ENCODE peak calls at places on chromosomes 3 and 15, in seven cellular contexts. O is osteoblast, E is esophagus squamous epithelium, C is fibroblast of lung, M is hepatocyte, Y is lower lobe of right lung, T is transverse colon. L is an unnamed sample. For H3K4me1, the result is how much of the 10 kb centered on the place peaks cover.

GRCh38 chr3:51311055-51311454 is 74.0 kb upstream of the MANF start:
- DNase-seq in O (peak), Y (no peak), T (no peak), C (peak), E (no peak), M (peak), L (no peak)

GRCh38 chr3:105277656-105278055 is 89.1 kb upstream of the ALCAM start:
- DNase-seq in E (no peak), O (no peak), Y (no peak), T (no peak), C (peak), M (no peak), L (peak)

GRCh38 chr3:37968784-37969600 is 21.6 kb upstream of the VILL start:
- DNase-seq in C (no peak), M (no peak), O (peak), Y (no peak), E (no peak), T (no peak), L (no peak)

GRCh38 chr3:32532434-32532833 is 29.8 kb upstream of the CMTM6 start:
- DNase-seq in M (no peak), E (no peak), O (no peak), C (no peak), T (no peak), Y (no peak), L (no peak)

GRCh38 chr15:69410290-69410874 is 3.8 kb upstream of the KIF23 start:
- DNase-seq in Y (no peak), C (peak), T (no peak), E (no peak), M (no peak), O (no peak), L (peak)

GRCh38 chr3:150874666-150875219 is 30.5 kb downstream of the MINDY4B start:
- DNase-seq in C (peak), T (no peak), M (no peak), Y (no peak), O (no peak), E (no peak), L (no peak)

GRCh38 chr3:50316657-50317242 is 5.8 kb downstream of the HYAL2 start:
- DNase-seq in Y (peak), T (peak), M (peak), C (peak), O (peak), E (no peak), L (peak)

GRCh38 chr15:24761704-24762302 is 86.2 kb downstream of the NPAP1 start:
- DNase-seq in E (no peak), C (peak), O (no peak), M (no peak), T (no peak), Y (no peak), L (no peak)

GRCh38 chr15:25790003-25790660 is 73.0 kb downstream of the ATP10A start:
- DNase-seq in M (peak), T (peak), C (peak), Y (no peak), O (peak), E (no peak), L (no peak)

GRCh38 chr3:9957214-9957613 is 5.0 kb upstream of the PRRT3 start:
- DNase-seq in T (no peak), E (no peak), O (peak), M (no peak), Y (no peak), C (peak), L (no peak)

GRCh38 chr15:38127306-38127731 is 125.3 kb upstream of the SPRED1 start:
- DNase-seq in C (peak), E (no peak), Y (no peak), T (peak), O (no peak), M (peak), L (peak)

GRCh38 chr3:4999626-5000184 is 20.5 kb downstream of the BHLHE40 start:
- DNase-seq in E (no peak), O (no peak), M (no peak), T (no peak), C (no peak), Y (no peak), L (peak)

GRCh38 chr3:86794336-86795065 is 196.4 kb downstream of the VGLL3 start:
- DNase-seq in O (peak), E (no peak), T (no peak), C (peak), Y (no peak), M (no peak), L (no peak)

GRCh38 chr3:196518999-196519737 is 4.0 kb upstream of the SMCO1 start:
- DNase-seq in C (peak), E (no peak), O (peak), T (peak), Y (peak), M (peak), L (peak)

GRCh38 chr3:65596511-65597224 is 442.1 kb downstream of the MAGI1 start:
- DNase-seq in E (no peak), C (no peak), M (no peak), Y (no peak), O (no peak), T (no peak), L (no peak)

GRCh38 chr3:64730651-64731050 is 42.9 kb upstream of the ADAMTS9 start:
- DNase-seq in Y (no peak), T (no peak), O (no peak), C (no peak), E (no peak), M (no peak), L (no peak)

GRCh38 chr3:85539232-85539631 is 580.4 kb downstream of the CADM2 start:
- DNase-seq in T (no peak), Y (no peak), M (no peak), C (no peak), E (no peak), O (no peak), L (no peak)

GRCh38 chr15:101539930-101540329 is 50.4 kb upstream of the PCSK6 start:
- DNase-seq in C (no peak), T (no peak), M (no peak), O (peak), E (no peak), Y (no peak), L (no peak)

GRCh38 chr3:16134173-16134928 is 40.1 kb upstream of the GALNT15 start:
- DNase-seq in M (no peak), C (peak), Y (no peak), O (no peak), E (no peak), T (no peak), L (no peak)

GRCh38 chr3:81105761-81106160 is 655.7 kb downstream of the GBE1 start:
- DNase-seq in T (no peak), O (no peak), Y (no peak), M (no peak), C (peak), E (no peak), L (no peak)

GRCh38 chr15:68103603-68104002 is 49.5 kb downstream of the PIAS1 start:
- DNase-seq in E (no peak), O (no peak), Y (no peak), T (no peak), C (no peak), M (no peak), L (no peak)

GRCh38 chr3:177554900-177555759 is 357.8 kb upstream of the TBL1XR1 start:
- DNase-seq in E (no peak), Y (no peak), C (peak), M (no peak), O (peak), T (peak), L (no peak)

GRCh38 chr3:187183210-187183862 is 13.9 kb upstream of the RTP1 start:
- DNase-seq in Y (no peak), T (no peak), O (peak), M (no peak), E (no peak), C (peak), L (peak)

GRCh38 chr3:129182390-129183180 is 1.1 kb downstream of the CNBP start:
- DNase-seq in Y (no peak), E (no peak), C (peak), T (peak), M (no peak), O (peak), L (peak)

GRCh38 chr3:124597273-124597672 is 133.0 kb upstream of the UMPS start:
- DNase-seq in O (no peak), Y (no peak), C (no peak), E (no peak), M (no peak), T (no peak), L (no peak)

GRCh38 chr15:65286704-65287514 is at the start of gene PARP16:
- DNase-seq in M (peak), O (peak), E (peak), C (peak), Y (peak), T (peak), L (peak)

GRCh38 chr15:99445272-99445850 is 120.4 kb upstream of the MEF2A start:
- DNase-seq in C (no peak), E (no peak), Y (no peak), M (no peak), T (no peak), O (peak), L (no peak)
- H3K4me1 ChIP-seq in C (under half), E (under half), Y (under half), M (under half), T (under half), O (under half), L (under half)

GRCh38 chr3:71360694-71361093 is 222.8 kb downstream of the FOXP1 start:
- DNase-seq in Y (no peak), C (no peak), O (no peak), E (no peak), T (no peak), M (no peak), L (no peak)

GRCh38 chr3:71360170-71360569 is 223.4 kb downstream of the FOXP1 start:
- DNase-seq in T (no peak), Y (no peak), O (no peak), M (no peak), E (no peak), C (no peak), L (no peak)

GRCh38 chr3:71356272-71356671 is 227.3 kb downstream of the FOXP1 start:
- DNase-seq in M (peak), O (no peak), Y (no peak), T (no peak), E (no peak), C (no peak), L (no peak)

GRCh38 chr3:71355862-71356261 is 227.7 kb downstream of the FOXP1 start:
- DNase-seq in M (no peak), T (no peak), Y (no peak), C (no peak), O (no peak), E (no peak), L (no peak)

DNA sequence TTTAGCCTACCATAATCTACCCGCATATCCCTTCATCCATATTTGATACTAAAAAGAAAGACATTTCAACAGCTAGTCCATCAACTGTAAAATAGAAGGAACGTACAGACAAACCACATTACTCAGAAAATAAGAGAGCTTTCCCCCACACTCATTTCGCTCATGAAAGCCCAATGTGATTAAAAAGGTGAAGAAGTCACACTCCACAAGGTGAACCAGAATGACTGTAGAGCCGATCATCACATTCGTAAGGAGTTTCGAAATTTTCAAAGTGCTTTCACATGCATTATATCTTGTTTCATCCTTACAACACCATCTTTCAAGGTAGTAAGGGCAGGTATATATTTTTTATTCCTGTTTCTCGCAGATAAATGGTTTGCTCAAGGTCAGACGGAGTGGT is 225.3 kb downstream of the FOXP1 start:
- DNase-seq in C (no peak), M (no peak), T (no peak), O (no peak), Y (no peak), E (no peak), L (no peak)
- TF ChIP-seq CTCF in C (no peak), M (no peak), T (no peak), O (no peak), Y (no peak), E (no peak), L (no peak)

GRCh38 chr3:143301502-143301901 is 181.9 kb downstream of the CHST2 start:
- DNase-seq in O (no peak), Y (no peak), C (no peak), M (no peak), T (no peak), E (no peak), L (no peak)
- H3K27ac ChIP-seq in O (no peak), Y (no peak), C (no peak), M (no peak), T (no peak), E (no peak), L (no peak)

GRCh38 chr3:189122526-189123205 is 49.1 kb upstream of the TPRG1 start:
- DNase-seq in T (no peak), E (no peak), Y (no peak), C (no peak), O (no peak), M (no peak), L (no peak)
- H3K4me1 ChIP-seq in T (under half), E (under half), Y (under half), C (under half), O (under half), M (under half), L (under half)

GRCh38 chr3:40505599-40506462 is at the start of gene ZNF620:
- DNase-seq in O (no peak), Y (peak), E (no peak), C (peak), M (peak), T (peak), L (no peak)
- TF ChIP-seq CTCF in O (peak), Y (peak), E (no peak), C (no peak), M (peak), T (no peak), L (peak)

GRCh38 chr15:31078461-31078860 is 23.1 kb downstream of the TRPM1 start:
- DNase-seq in M (no peak), T (no peak), E (no peak), O (no peak), Y (no peak), C (no peak), L (no peak)

GRCh38 chr15:31080618-31081017 is 20.9 kb downstream of the TRPM1 start:
- DNase-seq in O (peak), E (no peak), C (no peak), Y (peak), M (peak), T (peak), L (no peak)

GRCh38 chr15:31081568-31082250 is 19.8 kb downstream of the TRPM1 start:
- DNase-seq in T (peak), E (no peak), O (no peak), Y (no peak), C (no peak), M (no peak), L (no peak)

GRCh38 chr15:31077981-31078380 is 23.5 kb downstream of the TRPM1 start:
- DNase-seq in Y (no peak), C (no peak), M (no peak), E (no peak), O (no peak), T (no peak), L (no peak)

GRCh38 chr15:31079519-31079918 is 22.0 kb downstream of the TRPM1 start:
- DNase-seq in E (no peak), M (no peak), Y (no peak), C (peak), O (no peak), T (no peak), L (peak)
- H3K27ac ChIP-seq in E (peak), M (no peak), Y (no peak), C (no peak), O (no peak), T (no peak), L (no peak)

DNA sequence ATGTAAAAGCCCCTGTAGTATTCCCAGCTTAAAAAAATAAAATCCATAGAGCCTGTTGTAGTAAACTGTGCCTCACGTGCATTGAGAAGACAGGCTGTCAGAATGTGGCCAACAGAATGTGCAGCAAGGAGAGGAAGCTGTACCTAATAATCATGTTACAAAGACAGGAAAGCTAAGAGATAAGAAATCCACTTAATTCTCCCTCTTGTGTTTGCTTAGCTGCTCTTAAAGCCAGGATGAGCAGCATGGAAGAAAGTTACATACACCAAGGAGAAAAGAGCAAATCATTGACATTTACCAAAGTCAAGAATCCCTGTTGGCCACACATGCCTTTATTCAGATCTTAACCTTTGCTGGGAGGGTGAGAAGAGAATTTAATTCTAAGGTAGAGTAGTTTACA is 85.9 kb downstream of the TNIK start:
- DNase-seq in Y (no peak), O (no peak), M (no peak), E (no peak), C (peak), T (no peak), L (no peak)
- H3K4me1 ChIP-seq in Y (under half), O (under half), M (under half), E (under half), C (under half), T (under half), L (under half)